ENCODE peak calls at places on chromosomes 2 and 18, in six cellular contexts. Q, T, S, I, A and J are unnamed samples. For H3K9me3 and H3K4me1, the result is how much of the 10 kb centered on the place peaks cover.

GRCh38 chr2:200843993-200844948 is 20.2 kb downstream of the CLK1 start:
- ATAC-seq in Q (no peak), T (peak), S (no peak), I (no peak), A (peak), J (no peak)

GRCh38 chr2:153819501-153819900 is 52.2 kb upstream of the GALNT13 start:
- ATAC-seq in Q (no peak), T (peak), S (peak), I (peak), A (no peak), J (no peak)

GRCh38 chr2:30984141-30984540 is 154.1 kb downstream of the GALNT14 start:
- ATAC-seq in Q (peak), T (no peak), S (no peak), I (no peak), A (no peak), J (no peak)

GRCh38 chr2:206693399-206694137 is 24.6 kb downstream of the DYTN start:
- ATAC-seq in Q (peak), T (peak), S (peak), I (peak), A (peak), J (no peak)

GRCh38 chr18:35027206-35027605 is 14.0 kb upstream of the MAPRE2 start:
- ATAC-seq in Q (no peak), T (no peak), S (no peak), I (no peak), A (no peak), J (no peak)

GRCh38 chr2:106932644-106933043 is 46.7 kb upstream of the ST6GAL2 start:
- ATAC-seq in Q (no peak), T (no peak), S (no peak), I (no peak), A (no peak), J (no peak)

GRCh38 chr2:137952586-137953129 is 11.6 kb upstream of the HNMT start:
- ATAC-seq in Q (no peak), T (no peak), S (no peak), I (no peak), A (peak), J (no peak)

GRCh38 chr2:42854207-42854818 is 61.9 kb upstream of the HAAO start:
- ATAC-seq in Q (peak), T (peak), S (no peak), I (no peak), A (peak), J (peak)

GRCh38 chr2:108320326-108320932 is 31.7 kb downstream of the SULT1C2 start:
- ATAC-seq in Q (no peak), T (no peak), S (no peak), I (no peak), A (no peak), J (no peak)

GRCh38 chr2:165902929-165903328 is 50.6 kb downstream of the TTC21B start:
- ATAC-seq in Q (no peak), T (peak), S (no peak), I (no peak), A (peak), J (no peak)

GRCh38 chr2:2270808-2271415 is 60.2 kb downstream of the MYT1L start:
- ATAC-seq in Q (no peak), T (no peak), S (no peak), I (no peak), A (peak), J (no peak)

GRCh38 chr18:43720036-43720435 is 442.7 kb upstream of the SYT4 start:
- ATAC-seq in Q (no peak), T (no peak), S (no peak), I (no peak), A (no peak), J (no peak)

GRCh38 chr2:197079414-197079813 is 152.9 kb upstream of the PGAP1 start:
- ATAC-seq in Q (no peak), T (no peak), S (no peak), I (no peak), A (no peak), J (peak)

GRCh38 chr2:159553727-159554126 is 62.6 kb downstream of the BAZ2B start:
- ATAC-seq in Q (no peak), T (no peak), S (no peak), I (no peak), A (no peak), J (no peak)

GRCh38 chr2:207385903-207386302 is 143.9 kb upstream of the CREB1 start:
- ATAC-seq in Q (no peak), T (no peak), S (no peak), I (no peak), A (no peak), J (no peak)

GRCh38 chr2:237602409-237602808 is 11.9 kb upstream of the RAB17 start:
- ATAC-seq in Q (no peak), T (no peak), S (peak), I (no peak), A (no peak), J (no peak)

GRCh38 chr2:14554829-14555580 is 77.5 kb upstream of the LRATD1 start:
- ATAC-seq in Q (no peak), T (no peak), S (no peak), I (no peak), A (no peak), J (no peak)

GRCh38 chr18:44699571-44700261 is 19.0 kb downstream of the SETBP1 start:
- ATAC-seq in Q (no peak), T (no peak), S (no peak), I (no peak), A (no peak), J (no peak)

GRCh38 chr18:77250926-77251729 is 1.5 kb downstream of the GALR1 start:
- ATAC-seq in Q (no peak), T (no peak), S (no peak), I (no peak), A (no peak), J (peak)
- H3K9me3 ChIP-seq in Q (under half), T (under half), S (under half), I (under half), A (under half), J (under half)

GRCh38 chr18:4236940-4237686 is 218.0 kb downstream of the DLGAP1 start:
- ATAC-seq in Q (no peak), T (no peak), S (no peak), I (no peak), A (no peak), J (no peak)
- H3K4me1 ChIP-seq in Q (under half), T (under half), S (under half), I (under half), A (under half), J (under half)

GRCh38 chr2:17752281-17752680 is 1.3 kb downstream of the SMC6 start:
- ATAC-seq in Q (no peak), T (no peak), S (no peak), I (no peak), A (no peak), J (no peak)

GRCh38 chr2:17749753-17750438 is 3.7 kb downstream of the SMC6 start:
- ATAC-seq in Q (no peak), T (no peak), S (no peak), I (no peak), A (no peak), J (no peak)

GRCh38 chr2:17753803-17754663 is at the start of the genes GEN1 and SMC6:
- ATAC-seq in Q (peak), T (peak), S (peak), I (peak), A (peak), J (peak)

GRCh38 chr2:17754773-17755425 is 961 bp downstream of the GEN1 start:
- ATAC-seq in Q (no peak), T (no peak), S (no peak), I (no peak), A (no peak), J (no peak)

DNA sequence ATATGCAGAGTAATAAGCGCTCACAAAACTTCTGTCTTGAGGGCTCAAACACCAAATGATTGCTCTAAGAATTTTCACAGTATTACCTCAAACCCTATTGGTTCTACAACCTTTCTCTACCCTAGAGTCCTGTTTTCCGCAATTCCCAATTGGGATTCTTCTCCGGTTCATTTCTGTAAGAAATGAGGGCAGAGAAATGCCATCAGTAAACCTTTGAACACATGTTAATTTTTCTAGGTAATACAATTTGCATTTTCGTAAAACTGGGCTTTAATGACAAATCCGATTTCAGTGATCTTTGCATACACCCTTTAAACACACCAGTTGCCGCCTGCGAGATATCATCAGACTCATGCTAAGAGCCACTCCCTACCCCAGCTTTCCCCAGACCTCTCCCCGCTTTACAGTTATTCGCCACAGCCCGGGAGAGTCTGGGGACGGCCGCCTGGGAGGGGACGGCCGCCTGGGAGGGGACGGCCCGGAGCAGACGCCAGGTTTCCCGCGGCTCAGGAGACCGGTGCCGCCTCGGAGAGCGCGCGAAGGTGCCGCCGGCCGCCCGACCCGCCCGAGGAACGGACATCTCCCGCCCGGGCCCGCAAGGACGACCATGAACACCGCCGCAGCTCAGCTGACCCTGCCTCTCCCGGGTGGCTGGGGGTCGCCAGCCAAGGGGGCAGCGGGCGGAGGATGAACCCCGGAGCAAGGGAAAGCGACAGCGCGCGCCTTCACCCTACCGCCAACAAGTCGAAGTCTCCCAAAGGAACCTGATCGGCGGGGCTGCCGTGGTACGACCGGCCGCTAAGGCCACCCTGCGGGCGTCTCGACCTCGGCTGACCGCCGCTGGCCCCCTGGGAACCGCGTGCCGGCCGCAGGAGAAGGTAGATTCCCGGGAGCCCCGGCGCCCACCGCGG is 463 bp downstream of the SMC6 start:
- ATAC-seq in Q (peak), T (peak), S (peak), I (peak), A (peak), J (peak)
- TF ChIP-seq POLR2A in Q (peak), T (peak), S (no peak), I (peak), A (peak), J (peak)

GRCh38 chr2:232315049-232315922 is 63.3 kb upstream of the ALPP start:
- ATAC-seq in Q (peak), T (no peak), S (no peak), I (no peak), A (peak), J (peak)
- H3K9me3 ChIP-seq in Q (under half), T (under half), S (under half), I (under half), A (under half), J (under half)

GRCh38 chr18:70627100-70627802 is 338.4 kb downstream of the SOCS6 start:
- ATAC-seq in Q (no peak), T (no peak), S (no peak), I (no peak), A (no peak), J (no peak)

GRCh38 chr18:70620837-70621612 is 332.2 kb downstream of the SOCS6 start:
- ATAC-seq in Q (no peak), T (no peak), S (no peak), I (no peak), A (no peak), J (no peak)

GRCh38 chr18:70621710-70622109 is 332.9 kb downstream of the SOCS6 start:
- ATAC-seq in Q (no peak), T (no peak), S (no peak), I (no peak), A (no peak), J (no peak)

DNA sequence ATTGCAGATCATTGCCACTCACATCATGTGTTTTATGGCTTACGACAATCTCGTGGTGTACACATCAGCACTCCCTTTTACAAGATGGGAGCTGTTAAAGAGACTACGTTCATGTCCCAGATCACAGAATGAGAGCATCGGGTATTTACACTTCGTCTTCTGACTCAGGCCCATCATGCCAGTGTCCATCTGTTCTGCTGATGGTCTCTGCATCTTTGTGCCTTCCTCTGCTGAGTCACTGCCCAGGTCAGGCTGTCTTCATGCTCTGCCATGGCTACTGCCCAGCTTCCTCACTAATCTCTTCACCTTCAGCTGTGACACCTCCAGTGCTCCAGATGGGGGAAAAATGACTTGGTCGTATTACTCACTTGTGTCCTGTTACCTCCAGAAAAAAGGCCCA is 334.3 kb downstream of the SOCS6 start:
- ATAC-seq in Q (no peak), T (no peak), S (no peak), I (no peak), A (no peak), J (no peak)
- H3K4me1 ChIP-seq in Q (under half), T (under half), S (under half), I (under half), A (under half), J (under half)

DNA sequence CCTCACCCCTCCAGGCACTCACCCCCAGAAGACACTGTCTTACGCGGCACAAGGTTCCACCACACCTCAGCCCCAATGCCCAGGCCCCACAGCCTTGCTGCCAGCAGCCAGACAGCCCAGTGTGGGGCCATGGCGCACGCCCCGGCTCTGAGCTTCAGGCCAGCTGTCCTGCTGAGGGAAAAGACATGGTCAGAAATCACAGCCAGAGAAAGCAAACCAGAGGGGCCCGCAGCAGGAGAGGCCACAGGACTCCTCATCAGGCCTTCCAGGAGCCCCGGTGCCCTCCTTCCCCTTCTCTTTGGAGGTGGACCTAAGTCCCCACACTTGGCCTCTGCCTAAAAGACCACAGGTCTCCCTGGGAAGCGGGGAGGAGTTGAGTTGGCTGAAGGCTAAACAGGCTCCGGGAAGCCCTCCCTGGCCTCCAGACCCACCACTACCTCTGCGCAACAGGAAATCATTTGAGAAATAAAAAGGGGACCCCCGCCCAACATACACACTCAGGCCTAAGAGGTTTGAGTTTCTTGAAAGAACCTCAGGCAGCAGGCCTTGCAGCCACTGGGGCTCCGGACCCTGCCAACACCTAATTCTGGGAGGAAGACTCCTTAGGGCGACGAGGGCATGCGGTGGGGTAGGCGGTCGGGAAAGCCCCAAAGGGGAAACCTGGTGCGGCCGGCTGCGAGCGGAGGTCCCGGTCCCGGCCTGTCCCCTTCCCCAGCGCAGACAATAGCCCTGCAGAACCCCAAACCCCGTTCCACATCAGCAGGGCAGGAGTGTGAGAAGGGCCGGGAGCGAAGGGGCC is 1.9 kb downstream of the SEMA4C start:
- ATAC-seq in Q (no peak), T (peak), S (peak), I (peak), A (no peak), J (no peak)
- TF ChIP-seq POLR2A in Q (no peak), T (no peak), S (no peak), I (no peak), A (no peak), J (no peak)

GRCh38 chr18:21090680-21091079 is 20.9 kb downstream of the ROCK1 start:
- ATAC-seq in Q (no peak), T (no peak), S (no peak), I (no peak), A (no peak), J (no peak)

GRCh38 chr18:21096760-21097159 is 14.9 kb downstream of the ROCK1 start:
- ATAC-seq in Q (no peak), T (no peak), S (no peak), I (no peak), A (no peak), J (no peak)

DNA sequence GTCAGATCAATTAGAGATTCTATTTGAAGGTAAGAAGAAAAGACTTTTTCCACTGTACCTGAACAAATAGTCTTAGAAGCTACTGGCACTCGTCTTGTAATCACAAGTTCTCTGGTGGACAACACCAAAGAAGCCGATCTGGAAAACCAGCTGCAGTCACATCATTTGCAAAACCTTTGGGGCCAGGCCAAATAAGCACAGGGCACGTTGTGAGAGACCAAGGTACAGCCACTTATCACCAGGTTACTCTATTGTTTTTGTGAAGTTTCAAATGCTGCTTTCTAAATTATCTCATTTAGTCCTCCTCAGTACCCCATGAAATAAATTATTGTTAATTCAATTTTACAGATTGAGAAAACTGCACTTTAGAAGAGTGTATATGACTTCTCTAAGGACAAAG is 18.5 kb downstream of the ROCK1 start:
- ATAC-seq in Q (no peak), T (no peak), S (no peak), I (no peak), A (peak), J (no peak)
- H3K9me3 ChIP-seq in Q (under half), T (under half), S (under half), I (under half), A (under half), J (under half)

GRCh38 chr18:36490907-36491306 is 193.4 kb downstream of the FHOD3 start:
- ATAC-seq in Q (no peak), T (no peak), S (no peak), I (no peak), A (no peak), J (no peak)
- H3K4me1 ChIP-seq in Q (under half), T (under half), S (under half), I (under half), A (under half), J (under half)

DNA sequence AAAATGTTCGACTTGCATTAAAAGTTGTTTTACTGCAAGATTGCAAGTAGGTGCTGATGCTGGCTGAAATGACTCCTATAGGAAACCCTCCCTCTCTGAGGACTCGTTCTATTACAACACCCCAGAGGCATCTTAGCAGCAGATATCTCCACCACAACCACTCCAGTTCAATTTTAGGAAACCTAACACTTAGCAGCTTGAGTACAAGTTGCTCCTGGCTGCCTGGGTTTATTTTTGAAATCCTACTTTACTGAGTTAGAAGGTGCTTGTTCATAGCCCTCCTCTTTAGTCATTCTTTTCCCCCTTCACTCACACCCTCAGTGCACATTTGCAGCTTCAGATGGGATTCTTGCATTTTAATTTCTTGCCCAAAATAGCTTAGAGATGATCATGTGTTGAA is 111.4 kb downstream of the MTCL1 start:
- ATAC-seq in Q (no peak), T (no peak), S (no peak), I (no peak), A (no peak), J (no peak)
- TF ChIP-seq POLR2A in Q (no peak), T (no peak), S (no peak), I (no peak), A (no peak), J (no peak)

GRCh38 chr18:71707985-71708500 is 836.1 kb downstream of the CBLN2 start:
- ATAC-seq in Q (no peak), T (no peak), S (no peak), I (no peak), A (no peak), J (no peak)

GRCh38 chr18:71707400-71707799 is 836.7 kb downstream of the CBLN2 start:
- ATAC-seq in Q (no peak), T (no peak), S (no peak), I (no peak), A (no peak), J (no peak)
- H3K9me3 ChIP-seq in Q (under half), T (under half), S (under half), I (under half), A (under half), J (under half)